ENCODE peak calls at places on chromosome 16, in nine cellular contexts. P is body of pancreas, J is mesothelial cell of epicardium, V is adrenal gland, G is fibroblast of the aortic adventitia, H is epithelial cell of esophagus, K is transverse colon, I is RWPE2, U is psoas muscle. M is an unnamed sample.

GRCh38 chr16:56911771-56912541 is 20.0 kb upstream of the HERPUD1 start:
- DNase-seq in P (no peak), J (no peak), V (no peak), G (peak), H (no peak), K (peak), I (no peak), U (peak), M (no peak)

GRCh38 chr16:57647136-57647875 is 18.9 kb downstream of the ADGRG1 start:
- DNase-seq in P (no peak), J (no peak), V (no peak), G (no peak), H (peak), K (no peak), I (no peak), U (no peak), M (no peak)

GRCh38 chr16:8949536-8950418 is 13.9 kb downstream of the USP7 start:
- DNase-seq in P (no peak), J (no peak), V (no peak), G (no peak), H (no peak), K (no peak), I (no peak), U (no peak), M (no peak)

GRCh38 chr16:74107795-74108610 is 188.6 kb upstream of the PSMD7 start:
- DNase-seq in P (peak), J (no peak), V (no peak), G (no peak), H (peak), K (peak), I (no peak), U (no peak), M (peak)

GRCh38 chr16:52912565-52913173 is 140.0 kb downstream of the CHD9NB start:
- DNase-seq in P (peak), J (no peak), V (peak), G (peak), H (peak), K (peak), I (no peak), U (peak), M (peak)

GRCh38 chr16:52383640-52384292 is 163.2 kb downstream of the TOX3 start:
- DNase-seq in P (no peak), J (no peak), V (no peak), G (no peak), H (peak), K (no peak), I (no peak), U (no peak), M (peak)

GRCh38 chr16:54503436-54503835 is 216.8 kb upstream of the IRX3 start:
- DNase-seq in P (no peak), J (no peak), V (peak), G (peak), H (no peak), K (no peak), I (no peak), U (no peak), M (no peak)

GRCh38 chr16:21638573-21638975 is 13.8 kb downstream of the IGSF6 start:
- DNase-seq in P (no peak), J (no peak), V (no peak), G (peak), H (peak), K (no peak), I (no peak), U (no peak), M (peak)

GRCh38 chr16:63714876-63715275 is 1407.0 kb downstream of the CDH11 start:
- DNase-seq in P (no peak), J (no peak), V (no peak), G (no peak), H (no peak), K (no peak), I (no peak), U (no peak), M (no peak)

GRCh38 chr16:87780385-87780989 is 14.7 kb upstream of the KLHDC4 start:
- DNase-seq in P (no peak), J (no peak), V (no peak), G (peak), H (peak), K (peak), I (no peak), U (no peak), M (no peak)
- TF ChIP-seq CTCF in P (no peak), J (no peak), V (no peak), G (no peak), H (no peak), K (no peak), I (no peak), U (no peak), M (no peak)

GRCh38 chr16:89248196-89249005 is 30.9 kb downstream of the ZNF778 start:
- DNase-seq in P (no peak), J (no peak), V (no peak), G (no peak), H (no peak), K (no peak), I (no peak), U (no peak), M (no peak)

GRCh38 chr16:89246383-89246902 is 28.9 kb downstream of the ZNF778 start:
- DNase-seq in P (no peak), J (no peak), V (no peak), G (no peak), H (no peak), K (no peak), I (no peak), U (no peak), M (no peak)

GRCh38 chr16:89244754-89245153 is 27.3 kb downstream of the ZNF778 start:
- DNase-seq in P (no peak), J (no peak), V (no peak), G (no peak), H (no peak), K (no peak), I (no peak), U (no peak), M (no peak)

GRCh38 chr16:89243664-89244063 is 26.2 kb downstream of the ZNF778 start:
- DNase-seq in P (no peak), J (no peak), V (no peak), G (no peak), H (no peak), K (no peak), I (no peak), U (no peak), M (no peak)

GRCh38 chr16:89246903-89247733 is 29.6 kb downstream of the ZNF778 start:
- DNase-seq in P (peak), J (peak), V (peak), G (peak), H (peak), K (peak), I (peak), U (peak), M (peak)
- TF ChIP-seq CTCF in P (no peak), J (no peak), V (no peak), G (no peak), H (no peak), K (no peak), I (peak), U (no peak), M (no peak)

DNA sequence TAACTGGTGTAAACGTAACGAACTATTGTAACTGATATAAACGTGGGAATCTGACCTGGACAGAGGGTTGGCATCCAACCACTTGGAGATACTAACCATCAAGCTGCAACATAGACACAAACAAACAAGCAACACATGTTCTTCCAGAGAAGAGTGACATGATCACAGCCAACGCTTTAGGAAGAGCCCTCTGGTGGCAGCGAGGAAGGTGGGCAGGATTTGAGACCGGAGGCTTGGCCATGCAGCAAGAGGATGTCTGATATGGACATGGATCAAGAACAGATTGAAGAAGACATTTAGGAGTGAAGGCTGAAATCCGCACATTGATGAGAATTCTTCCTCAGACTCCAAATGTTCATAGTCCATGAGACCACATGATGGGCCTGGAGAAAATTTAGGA is 40.3 kb upstream of the TNRC6A start:
- DNase-seq in P (no peak), J (no peak), V (no peak), G (peak), H (peak), K (no peak), I (no peak), U (no peak), M (peak)
- TF ChIP-seq CTCF in P (peak), J (peak), V (peak), G (peak), H (peak), K (peak), I (peak), U (peak), M (peak)

DNA sequence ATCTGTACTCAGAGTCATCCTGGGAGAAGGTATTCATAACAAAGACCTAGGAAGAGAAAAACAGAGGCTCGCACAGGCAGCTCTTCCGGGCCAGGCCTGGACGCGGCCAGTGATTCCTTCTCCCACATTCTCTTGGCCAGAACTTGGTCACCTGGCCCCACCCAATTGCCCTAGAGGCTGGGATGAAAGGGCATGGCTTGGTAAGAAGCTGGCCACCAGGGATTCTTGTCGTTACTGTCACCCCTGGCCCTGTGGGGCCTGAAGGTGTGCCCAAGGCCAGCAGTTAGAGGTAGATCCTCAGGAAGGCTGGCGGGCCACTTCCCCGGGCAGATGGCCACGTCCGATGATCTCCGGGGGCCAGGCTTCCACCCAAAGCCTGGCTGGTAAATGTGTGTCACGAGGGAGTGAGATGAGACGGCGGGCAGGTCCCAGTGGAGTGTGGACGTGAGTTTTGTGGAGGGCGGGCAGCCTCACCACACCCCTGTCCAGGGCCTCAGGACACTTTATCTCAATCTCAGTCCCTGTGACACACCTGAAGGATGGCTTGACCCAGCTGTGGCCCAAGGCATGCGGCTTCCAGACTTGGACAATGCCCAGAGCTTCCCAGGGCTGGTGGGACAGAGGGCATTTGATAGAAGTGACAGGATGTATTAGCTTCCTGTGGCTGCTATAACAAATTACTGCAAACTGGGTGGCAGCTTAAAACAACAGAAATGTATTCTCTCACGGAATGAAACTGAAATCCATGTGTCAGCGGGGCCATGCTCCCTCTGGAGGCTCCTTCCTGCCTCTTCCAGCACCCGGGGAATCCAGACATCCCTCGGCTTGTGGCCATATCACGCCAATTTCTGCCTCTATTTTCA is 66.3 kb upstream of the GSE1 start:
- DNase-seq in P (no peak), J (no peak), V (no peak), G (no peak), H (peak), K (no peak), I (no peak), U (no peak), M (no peak)
- TF ChIP-seq CTCF in P (peak), J (no peak), V (peak), G (peak), H (peak), K (no peak), I (no peak), U (no peak), M (no peak)

M was measured in Calu3.